ENCODE peak calls at places on chromosome 1, in six cellular contexts. F, B, J, L, H and N are unnamed samples. For H3K4me1, the result is how much of the 10 kb centered on the place peaks cover.

GRCh38 chr1:85199667-85200366 is 999 bp downstream of the SYDE2 start:
- DNase-seq in J (no peak), B (no peak), H (peak), F (no peak), L (no peak), N (no peak)

GRCh38 chr1:221766210-221766609 is 24.3 kb upstream of the DUSP10 start:
- DNase-seq in J (no peak), F (no peak), H (no peak), B (no peak), L (no peak), N (no peak)

GRCh38 chr1:200938955-200939354 is 44.3 kb downstream of the INAVA start:
- DNase-seq in H (no peak), F (no peak), J (no peak), B (no peak), L (no peak), N (no peak)

GRCh38 chr1:214404571-214405213 is 123.7 kb downstream of the SMYD2 start:
- DNase-seq in H (peak), L (no peak), F (no peak), J (no peak), B (no peak), N (no peak)

GRCh38 chr1:33300673-33301072 is 20.2 kb downstream of the A3GALT2 start:
- DNase-seq in H (no peak), J (no peak), B (no peak), F (peak), L (peak), N (peak)

GRCh38 chr1:157622471-157622870 is 24.6 kb upstream of the FCRL4 start:
- DNase-seq in H (no peak), L (no peak), B (no peak), F (no peak), J (no peak), N (no peak)

GRCh38 chr1:83619497-83619896 is 379.4 kb downstream of the TTLL7 start:
- DNase-seq in L (no peak), H (no peak), B (no peak), F (no peak), J (no peak), N (no peak)

GRCh38 chr1:157363660-157364140 is 188.6 kb downstream of the FCRL5 start:
- DNase-seq in J (no peak), B (no peak), F (no peak), L (peak), H (peak), N (no peak)

DNA sequence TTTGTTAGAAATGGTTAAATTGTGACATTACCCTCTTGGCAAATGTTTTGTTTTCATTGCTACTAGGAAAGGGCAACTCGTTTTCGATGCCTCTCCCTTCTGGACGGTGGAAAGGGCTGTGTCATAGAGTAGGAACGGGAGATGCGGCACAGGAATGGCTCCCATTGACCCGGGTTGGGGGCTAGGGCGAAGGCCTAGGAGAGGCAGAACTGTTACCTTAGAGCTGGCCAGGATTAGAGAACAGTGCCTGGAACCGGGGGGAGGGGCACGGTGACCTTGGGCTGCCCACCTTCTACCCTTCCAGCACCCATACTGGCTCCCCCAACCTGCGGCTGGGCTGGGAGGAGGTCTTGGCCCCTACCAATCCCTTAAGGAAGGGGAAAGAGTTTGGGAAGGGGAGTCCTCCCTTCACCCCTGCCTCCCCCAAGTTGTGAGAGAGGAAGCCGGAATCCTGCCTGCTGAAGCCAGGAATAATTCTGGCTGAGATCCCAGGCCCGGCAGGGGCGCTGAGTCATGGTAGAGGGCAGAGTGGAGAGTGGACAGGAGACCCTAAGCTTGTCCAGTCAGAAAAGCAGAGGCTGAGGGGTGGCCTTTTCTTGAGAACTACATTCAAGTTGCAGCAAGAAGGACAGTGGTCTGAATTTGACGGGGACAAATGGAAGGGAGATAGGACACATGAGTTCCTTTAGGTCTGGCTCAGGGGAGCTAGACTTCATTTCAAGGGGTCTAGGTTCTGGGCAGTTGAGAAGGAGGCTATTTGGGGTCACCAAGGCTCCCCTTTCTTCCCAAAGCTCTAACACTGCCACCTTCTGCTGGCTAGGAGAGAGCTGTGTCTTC is 8.2 kb downstream of the LMNA start:
- DNase-seq in B (no peak), L (peak), F (peak), H (no peak), J (peak), N (no peak)
- H3K4me1 ChIP-seq in B (half or more), L (half or more), F (half or more), H (under half), J (half or more), N (half or more)

DNA sequence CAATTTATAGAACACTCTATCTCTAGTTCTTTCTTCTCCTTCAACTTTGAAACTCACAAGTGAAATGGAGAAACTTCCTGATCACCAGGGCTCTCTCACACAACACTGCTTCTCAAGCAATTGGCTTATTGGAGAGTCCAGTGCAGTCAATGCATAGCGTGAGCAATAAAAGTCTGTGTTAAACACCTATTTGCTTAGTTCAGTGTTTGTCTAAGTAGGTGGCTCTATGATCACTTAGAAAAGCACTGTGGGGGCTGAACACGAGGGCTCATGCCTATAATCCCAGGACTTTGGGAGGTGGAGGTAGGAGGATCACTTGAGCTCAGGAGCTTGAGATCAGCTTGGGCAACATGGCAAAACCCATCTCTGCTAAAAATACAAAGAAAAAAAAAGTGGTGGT is 12.2 kb downstream of the CTSS start:
- DNase-seq in B (no peak), H (no peak), L (no peak), F (no peak), J (no peak), N (no peak)
- H3K4me1 ChIP-seq in B (under half), H (under half), L (under half), F (under half), J (under half), N (under half)

GRCh38 chr1:243731301-243731891 is 118.6 kb downstream of the AKT3 start:
- DNase-seq in F (no peak), L (no peak), H (no peak), B (no peak), J (peak), N (peak)
- H3K4me1 ChIP-seq in F (under half), L (under half), H (under half), B (under half), J (half or more), N (under half)

GRCh38 chr1:6784560-6785317 is 515 bp upstream of the CAMTA1 start:
- DNase-seq in B (peak), L (peak), J (peak), H (peak), F (peak), N (peak)

GRCh38 chr1:6779089-6779805 is 6.0 kb upstream of the CAMTA1 start:
- DNase-seq in L (no peak), H (no peak), J (no peak), B (no peak), F (no peak), N (no peak)

GRCh38 chr1:6783221-6783620 is 2.0 kb upstream of the CAMTA1 start:
- DNase-seq in H (no peak), B (no peak), J (no peak), F (no peak), L (no peak), N (no peak)

GRCh38 chr1:6783956-6784559 is 1.2 kb upstream of the CAMTA1 start:
- DNase-seq in L (no peak), J (no peak), B (no peak), F (no peak), H (peak), N (no peak)

GRCh38 chr1:6782151-6782550 is 3.1 kb upstream of the CAMTA1 start:
- DNase-seq in L (no peak), J (no peak), H (no peak), F (no peak), B (no peak), N (no peak)
- H3K4me1 ChIP-seq in L (under half), J (under half), H (under half), F (under half), B (under half), N (under half)

DNA sequence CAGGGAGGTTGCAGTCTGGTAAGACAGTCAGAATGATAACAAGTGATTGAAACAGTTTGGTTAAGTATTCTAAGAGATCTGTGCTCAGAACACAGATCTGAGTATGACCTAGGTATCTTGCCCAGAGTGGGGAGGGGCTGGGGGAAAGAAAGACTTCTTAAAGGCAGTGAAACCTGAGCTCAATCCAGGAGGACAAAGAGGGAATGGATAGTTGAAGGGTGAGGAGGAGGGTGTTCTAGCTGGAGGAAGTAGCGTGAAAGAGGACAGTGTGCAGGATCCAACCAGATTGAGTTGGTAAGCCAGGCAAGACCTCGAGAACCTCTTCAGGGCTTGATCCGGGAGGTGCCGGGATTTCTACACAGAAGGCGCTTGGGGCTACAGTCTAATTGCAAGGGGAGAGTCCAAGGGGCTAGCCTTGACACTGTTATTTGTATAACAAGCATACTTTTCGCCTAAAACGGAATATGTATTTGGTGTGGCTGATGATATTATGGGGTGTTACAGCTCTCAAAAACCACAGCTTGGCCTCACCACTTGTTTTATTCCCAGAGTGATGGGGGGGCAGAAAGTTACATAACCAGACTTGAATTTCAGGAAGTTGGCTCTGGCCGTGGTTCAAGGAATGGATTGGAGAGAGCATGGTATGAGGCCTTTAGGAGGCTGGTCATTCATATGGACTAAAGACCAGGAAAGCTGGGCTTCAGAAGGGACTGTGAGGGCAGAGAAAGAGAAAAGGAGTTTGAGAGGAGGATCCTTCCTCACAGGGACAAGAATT is 19.1 kb downstream of the RCSD1 start:
- DNase-seq in L (no peak), B (no peak), J (peak), H (peak), F (no peak), N (peak)
- H3K4me1 ChIP-seq in L (half or more), B (under half), J (half or more), H (under half), F (half or more), N (under half)

GRCh38 chr1:203636306-203636705 is 9.7 kb downstream of the ATP2B4 start:
- DNase-seq in J (no peak), L (no peak), H (no peak), B (no peak), F (no peak), N (no peak)
- H3K4me1 ChIP-seq in J (half or more), L (under half), H (under half), B (under half), F (half or more), N (under half)

DNA sequence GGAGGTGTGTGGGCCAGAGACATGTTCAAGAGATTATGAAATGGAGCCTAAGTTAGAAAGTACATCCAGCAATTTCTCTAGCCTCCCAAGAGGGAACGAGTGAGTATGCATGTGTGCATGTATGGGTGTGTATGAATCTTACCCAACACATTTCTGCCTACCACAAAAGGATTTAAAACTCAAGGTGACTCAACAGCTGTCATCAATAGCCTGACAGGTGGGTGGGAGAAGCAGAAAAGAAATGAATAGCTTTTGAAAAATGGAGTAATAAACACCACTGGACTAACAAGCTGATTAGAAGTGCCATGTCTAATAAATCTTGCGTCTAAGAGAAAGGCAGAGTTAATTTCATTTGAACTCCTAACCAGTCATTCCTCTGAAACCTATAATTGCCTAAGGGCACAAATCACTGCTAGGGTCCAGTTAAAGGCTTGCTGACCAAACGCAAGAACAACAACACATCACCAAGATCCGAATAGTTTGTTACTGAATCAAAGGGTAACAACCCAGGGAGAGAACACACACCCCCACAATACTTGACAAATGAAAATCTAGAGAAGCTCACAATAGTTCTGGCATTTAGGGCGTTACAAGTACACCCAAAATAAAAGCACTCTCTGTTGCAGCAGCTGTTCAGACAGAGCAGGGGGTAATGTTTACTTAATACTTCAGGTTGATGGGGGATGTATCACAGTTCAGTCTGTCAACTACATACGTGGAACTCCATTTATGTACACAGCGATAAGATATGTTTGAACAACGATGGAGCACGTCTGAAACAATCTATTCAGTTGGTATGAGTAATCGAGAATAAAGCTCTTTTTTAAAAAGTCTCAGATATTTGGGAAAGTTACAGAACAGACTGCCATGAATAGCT is 1.4 kb downstream of the KIAA0319L start:
- DNase-seq in F (no peak), H (no peak), B (no peak), L (no peak), J (no peak), N (no peak)
- H3K4me1 ChIP-seq in F (half or more), H (under half), B (under half), L (under half), J (half or more), N (half or more)

DNA sequence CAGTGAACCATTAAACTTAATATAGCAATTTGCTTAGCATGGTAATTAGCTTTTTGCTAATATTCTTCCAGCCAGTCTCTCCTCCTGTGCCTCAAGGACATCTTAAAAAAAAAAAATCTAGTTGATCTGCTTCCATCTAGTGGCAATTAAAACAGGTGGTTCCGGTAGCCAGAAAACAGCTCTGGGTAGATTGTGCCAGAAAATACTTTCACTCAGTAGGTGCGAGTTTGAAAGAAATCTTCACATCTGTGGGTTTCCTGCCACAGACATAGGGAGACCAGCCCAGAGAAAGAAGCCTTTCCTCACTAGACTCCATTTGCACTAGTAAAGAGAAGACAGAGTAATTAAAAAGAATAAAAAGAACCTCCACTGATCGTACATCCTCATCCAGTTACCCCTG is 17.1 kb downstream of the SELL start:
- DNase-seq in H (peak), F (no peak), L (no peak), J (no peak), B (no peak), N (no peak)
- H3K4me1 ChIP-seq in H (under half), F (under half), L (under half), J (half or more), B (under half), N (under half)

GRCh38 chr1:178537445-178538090 is 24.7 kb downstream of the TEX35 start:
- DNase-seq in H (no peak), J (no peak), B (no peak), L (no peak), F (no peak), N (no peak)
- H3K4me1 ChIP-seq in H (under half), J (under half), B (under half), L (under half), F (half or more), N (under half)